ENCODE peak calls at places on chromosomes 7 and 10, in five cellular contexts. L, M, R, X and E are unnamed samples.

GRCh38 chr10:121596668-121597503 is 1.4 kb downstream of the FGFR2 start:
- DNase-seq in L (peak), M (peak), R (peak), X (peak), E (peak)

GRCh38 chr7:113085781-113086390 is 741 bp downstream of the GPR85 start:
- DNase-seq in L (no peak), M (no peak), R (peak), X (no peak), E (no peak)

GRCh38 chr10:127458171-127458810 is 90.8 kb upstream of the NPS start:
- DNase-seq in L (no peak), M (no peak), R (no peak), X (no peak), E (no peak)

GRCh38 chr7:34840176-34840785 is 182.3 kb downstream of the NPSR1 start:
- DNase-seq in L (no peak), M (peak), R (no peak), X (no peak), E (no peak)

GRCh38 chr7:148436571-148436970 is 154.0 kb upstream of the C7orf33 start:
- DNase-seq in L (no peak), M (no peak), R (no peak), X (no peak), E (no peak)

GRCh38 chr10:75512534-75512933 is 81.1 kb downstream of the LRMDA start:
- DNase-seq in L (peak), M (no peak), R (peak), X (no peak), E (no peak)

GRCh38 chr7:104627516-104627915 is 299.1 kb downstream of the LHFPL3 start:
- DNase-seq in L (peak), M (peak), R (no peak), X (peak), E (peak)

GRCh38 chr7:102080003-102080361 is 206.7 kb upstream of the SH2B2 start:
- DNase-seq in L (no peak), M (no peak), R (no peak), X (no peak), E (no peak)

GRCh38 chr10:69074532-69074931 is 13.4 kb upstream of the SRGN start:
- DNase-seq in L (no peak), M (peak), R (no peak), X (no peak), E (no peak)

GRCh38 chr10:6766061-6766460 is 186.0 kb upstream of the PRKCQ start:
- DNase-seq in L (no peak), M (no peak), R (no peak), X (no peak), E (no peak)

GRCh38 chr10:103843854-103844567 is 11.4 kb downstream of the SH3PXD2A start:
- DNase-seq in L (no peak), M (no peak), R (no peak), X (no peak), E (no peak)

GRCh38 chr7:12030116-12030515 is 181.0 kb upstream of the TMEM106B start:
- DNase-seq in L (peak), M (peak), R (peak), X (no peak), E (no peak)

GRCh38 chr7:138875794-138876193 is 77.8 kb upstream of the ATP6V0A4 start:
- DNase-seq in L (no peak), M (peak), R (peak), X (no peak), E (no peak)

GRCh38 chr7:50068026-50068425 is 25.0 kb downstream of the ZPBP start:
- DNase-seq in L (no peak), M (peak), R (no peak), X (no peak), E (no peak)

GRCh38 chr10:55146032-55146431 is 345.0 kb upstream of the PCDH15 start:
- DNase-seq in L (no peak), M (no peak), R (peak), X (no peak), E (no peak)

GRCh38 chr10:28984431-28984830 is 304.4 kb upstream of the LYZL1 start:
- DNase-seq in L (no peak), M (peak), R (peak), X (no peak), E (no peak)

GRCh38 chr7:100192951-100193350 is 15.2 kb downstream of the STAG3 start:
- DNase-seq in L (no peak), M (no peak), R (no peak), X (no peak), E (no peak)

GRCh38 chr10:14904316-14904732 is 25.7 kb downstream of the SUV39H2 start:
- DNase-seq in L (no peak), M (peak), R (peak), X (no peak), E (no peak)

GRCh38 chr10:73810735-73811465 is 498 bp downstream of the NDST2 start:
- DNase-seq in L (peak), M (peak), R (peak), X (peak), E (no peak)

GRCh38 chr10:68192113-68192512 is 39.8 kb downstream of the ATOH7 start:
- DNase-seq in L (no peak), M (no peak), R (no peak), X (no peak), E (no peak)

GRCh38 chr7:105816270-105816843 is 60.0 kb downstream of the ATXN7L1 start:
- DNase-seq in L (no peak), M (no peak), R (no peak), X (no peak), E (no peak)

GRCh38 chr7:82323806-82324205 is 119.8 kb downstream of the CACNA2D1 start:
- DNase-seq in L (no peak), M (no peak), R (no peak), X (no peak), E (no peak)

GRCh38 chr10:15169555-15170407 is 1.3 kb upstream of the NMT2 start:
- DNase-seq in L (no peak), M (no peak), R (peak), X (no peak), E (no peak)

GRCh38 chr7:17427924-17428323 is 129.5 kb downstream of the AHR start:
- DNase-seq in L (no peak), M (no peak), R (no peak), X (no peak), E (no peak)

GRCh38 chr10:122286872-122287271 is 15.8 kb downstream of the BTBD16 start:
- DNase-seq in L (peak), M (peak), R (peak), X (no peak), E (no peak)

GRCh38 chr7:2567663-2568238 is 9.0 kb downstream of the IQCE start:
- DNase-seq in L (peak), M (peak), R (peak), X (peak), E (no peak)

GRCh38 chr7:27198138-27198841 is 1.6 kb downstream of the HOXA13 start:
- DNase-seq in L (peak), M (no peak), R (no peak), X (peak), E (no peak)

DNA sequence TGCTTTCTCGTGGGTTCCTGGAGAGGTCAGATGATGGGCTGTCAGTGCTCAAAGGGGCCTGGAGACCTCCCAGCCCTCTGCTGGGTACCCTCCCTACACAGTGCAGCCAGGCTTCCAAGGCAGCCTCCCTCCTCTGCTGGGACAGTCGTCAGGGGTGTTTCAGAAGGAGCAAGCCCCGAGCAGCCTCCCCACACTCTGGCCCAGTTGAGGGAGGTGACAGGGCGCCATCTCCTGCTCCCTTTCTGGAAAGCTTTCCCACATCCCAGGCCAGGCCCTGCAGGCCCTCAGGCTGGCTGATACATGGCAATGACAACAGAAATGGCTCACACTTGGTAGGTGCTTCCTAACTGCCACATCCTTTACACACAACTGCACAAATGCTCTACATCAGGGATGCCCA is 32.1 kb downstream of the KCNMA1 start:
- DNase-seq in L (peak), M (no peak), R (peak), X (peak), E (no peak)
- H3K9ac ChIP-seq in L (no peak), M (no peak), R (no peak), X (no peak), E (no peak)

DNA sequence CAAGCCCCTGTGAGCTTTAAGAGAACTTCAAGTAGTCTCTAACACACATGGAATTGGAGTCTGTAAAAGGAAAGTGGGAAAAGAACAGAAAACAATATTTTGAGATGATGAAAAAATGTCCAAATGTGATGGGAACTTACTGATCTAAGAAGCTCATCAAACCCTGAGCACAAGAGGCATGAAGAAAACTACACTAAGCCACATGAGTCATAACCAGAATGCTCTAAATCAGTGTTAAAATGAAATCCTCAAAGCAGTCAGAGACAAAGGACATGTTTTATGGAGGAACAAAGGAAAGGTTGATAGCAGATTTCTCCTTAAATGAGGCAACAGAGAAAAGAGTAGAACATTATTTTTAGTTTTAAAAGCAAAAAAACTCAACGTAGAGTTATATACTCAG is 37.2 kb downstream of the ZNF33A start:
- DNase-seq in L (no peak), M (no peak), R (no peak), X (no peak), E (no peak)
- H2BK12ac ChIP-seq in L (no peak), M (no peak), R (no peak), X (no peak), E (no peak)

GRCh38 chr7:128738570-128739047 is 550 bp upstream of the CALU start:
- DNase-seq in L (no peak), M (peak), R (no peak), X (no peak), E (no peak)

GRCh38 chr7:128739990-128740682 is 977 bp downstream of the CALU start:
- DNase-seq in L (no peak), M (peak), R (no peak), X (no peak), E (no peak)

GRCh38 chr7:128739048-128739962 is at the start of gene CALU:
- DNase-seq in L (peak), M (peak), R (peak), X (peak), E (peak)

GRCh38 chr7:128737441-128737840 is 1.7 kb upstream of the CALU start:
- DNase-seq in L (no peak), M (no peak), R (no peak), X (no peak), E (no peak)

GRCh38 chr7:128737867-128738390 is 1.2 kb upstream of the CALU start:
- DNase-seq in L (no peak), M (peak), R (peak), X (no peak), E (no peak)
- H4K91ac ChIP-seq in L (no peak), M (no peak), R (no peak), X (no peak), E (no peak)

DNA sequence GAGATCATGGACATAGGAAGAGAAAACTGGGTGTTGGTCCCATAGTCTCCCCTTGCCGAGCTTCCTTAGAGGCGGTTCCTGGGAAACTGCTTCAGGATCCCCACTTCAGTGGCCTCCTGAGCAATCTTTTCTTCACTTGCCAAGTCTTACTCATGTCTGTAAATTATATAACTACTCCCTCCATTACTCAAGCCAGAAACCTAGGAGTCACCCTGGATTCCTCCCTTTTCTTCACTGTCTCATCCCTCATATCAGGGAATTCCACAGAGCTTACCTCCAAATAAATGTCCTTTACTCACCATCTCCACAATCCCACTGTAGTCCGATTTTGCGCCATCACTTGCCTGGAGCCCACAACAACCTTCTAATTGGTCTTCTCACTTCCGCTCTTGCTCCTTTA is 29.1 kb upstream of the TRUB1 start:
- DNase-seq in L (no peak), M (no peak), R (no peak), X (no peak), E (no peak)
- H3K9ac ChIP-seq in L (no peak), M (no peak), R (no peak), X (no peak), E (no peak)

GRCh38 chr10:46515402-46516192 is 40.9 kb downstream of the GPRIN2 start:
- DNase-seq in L (peak), M (no peak), R (no peak), X (peak), E (no peak)

GRCh38 chr10:46514899-46515298 is 41.6 kb downstream of the GPRIN2 start:
- DNase-seq in L (peak), M (no peak), R (no peak), X (peak), E (no peak)

GRCh38 chr10:46517541-46517940 is 38.9 kb downstream of the GPRIN2 start:
- DNase-seq in L (peak), M (no peak), R (no peak), X (peak), E (no peak)

GRCh38 chr10:46518028-46518725 is 38.3 kb downstream of the GPRIN2 start:
- DNase-seq in L (peak), M (no peak), R (no peak), X (peak), E (no peak)

GRCh38 chr10:46516660-46517416 is 39.6 kb downstream of the GPRIN2 start:
- DNase-seq in L (peak), M (peak), R (peak), X (peak), E (no peak)
- H2BK12ac ChIP-seq in L (no peak), M (no peak), R (no peak), X (no peak), E (no peak)

GRCh38 chr10:89351402-89352038 is 23.7 kb downstream of the IFIT3 start:
- DNase-seq in L (no peak), M (no peak), R (peak), X (no peak), E (no peak)
- H4K91ac ChIP-seq in L (no peak), M (no peak), R (no peak), X (no peak), E (no peak)

GRCh38 chr7:38462819-38463218 is 168.4 kb downstream of the AMPH start:
- DNase-seq in L (no peak), M (no peak), R (no peak), X (no peak), E (no peak)
- H3K9ac ChIP-seq in L (no peak), M (no peak), R (peak), X (no peak), E (no peak)